ENCODE peak calls at places on chromosomes 4 and X, in eight cellular contexts. I is IMR-90, M is fibroblast of lung, N is GM23248, Y is HCT116, O is GM23338, R is mesenchymal stem cell, T is neuronal stem cell. X is an unnamed sample. For H3K27me3 and H3K4me1, the result is how much of the 10 kb centered on the place peaks cover.

GRCh38 chr4:127145001-127145400 is 487.8 kb upstream of the INTU start:
- DNase-seq in I (no peak), M (no peak), N (no peak), Y (no peak), O (no peak), R (no peak), T (no peak), X (no peak)

GRCh38 chrX:118370921-118371624 is 25.2 kb downstream of the WDR44 start:
- DNase-seq in I (peak), M (peak), N (peak), Y (no peak), O (no peak), R (peak), T (no peak), X (peak)

GRCh38 chr4:98786866-98787265 is 128.5 kb upstream of the TSPAN5 start:
- DNase-seq in I (peak), M (no peak), N (peak), Y (no peak), O (no peak), R (peak), T (no peak), X (no peak)

GRCh38 chr4:25032126-25032525 is 1.4 kb upstream of the LGI2 start:
- DNase-seq in I (peak), M (peak), N (peak), Y (no peak), O (no peak), R (no peak), T (no peak), X (no peak)

GRCh38 chr4:53651142-53651720 is 59.9 kb upstream of the LNX1 start:
- DNase-seq in I (peak), M (peak), N (no peak), Y (no peak), O (no peak), R (no peak), T (no peak), X (peak)

GRCh38 chr4:129384974-129385373 is 289.0 kb downstream of the C4orf33 start:
- DNase-seq in I (no peak), M (no peak), N (no peak), Y (no peak), O (no peak), R (no peak), T (no peak), X (no peak)

GRCh38 chr4:8247047-8247930 is 22.3 kb upstream of the HTRA3 start:
- DNase-seq in I (no peak), M (no peak), N (peak), Y (no peak), O (no peak), R (peak), T (no peak), X (peak)

GRCh38 chr4:15648600-15648999 is 6.6 kb downstream of the FBXL5 start:
- DNase-seq in I (no peak), M (no peak), N (no peak), Y (no peak), O (no peak), R (no peak), T (no peak), X (no peak)

GRCh38 chr4:88738714-88739366 is 41.2 kb upstream of the NAP1L5 start:
- DNase-seq in I (peak), M (no peak), N (no peak), Y (no peak), O (peak), R (no peak), T (no peak), X (no peak)

GRCh38 chrX:155179343-155179997 is 36.8 kb upstream of the VBP1 start:
- DNase-seq in I (no peak), M (no peak), N (no peak), Y (no peak), O (no peak), R (no peak), T (no peak), X (no peak)

GRCh38 chrX:68920541-68920940 is 91.7 kb downstream of the EFNB1 start:
- DNase-seq in I (no peak), M (no peak), N (no peak), Y (no peak), O (no peak), R (no peak), T (no peak), X (no peak)

GRCh38 chr4:4789462-4789861 is 70.0 kb upstream of the MSX1 start:
- DNase-seq in I (no peak), M (no peak), N (no peak), Y (no peak), O (no peak), R (no peak), T (no peak), X (no peak)

GRCh38 chrX:1592863-1593201 is 1.4 kb downstream of the AKAP17A start:
- DNase-seq in I (peak), M (no peak), N (peak), Y (no peak), O (no peak), R (no peak), T (no peak), X (peak)

GRCh38 chr4:17163156-17163555 is 264.7 kb upstream of the LDB2 start:
- DNase-seq in I (no peak), M (no peak), N (no peak), Y (no peak), O (no peak), R (no peak), T (no peak), X (no peak)

DNA sequence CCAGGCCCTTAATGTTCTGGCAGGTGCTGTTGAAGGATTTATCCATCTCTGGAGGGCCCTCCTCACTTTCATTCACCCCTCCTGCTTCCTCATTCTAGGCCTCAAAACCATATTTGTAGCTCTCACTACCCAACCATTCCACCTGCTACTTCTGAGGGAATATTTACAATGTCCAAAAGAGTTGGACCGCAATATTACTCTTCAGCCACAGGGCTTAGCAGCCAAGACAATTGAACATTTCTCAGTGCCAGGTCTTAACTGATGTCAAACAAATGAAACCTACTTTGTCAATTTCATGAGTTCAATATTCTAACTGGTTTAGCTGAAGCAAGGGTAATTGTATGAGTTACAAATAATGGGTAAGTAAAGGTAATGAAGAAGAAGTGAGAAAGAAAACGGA is 113.2 kb downstream of the ENOX2 start:
- DNase-seq in I (no peak), M (no peak), N (no peak), Y (no peak), O (no peak), R (no peak), T (no peak), X (no peak)
- H3K27me3 ChIP-seq in I (under half), M (under half), N (under half), Y (under half), O (under half), R (under half), T (under half), X (under half)

DNA sequence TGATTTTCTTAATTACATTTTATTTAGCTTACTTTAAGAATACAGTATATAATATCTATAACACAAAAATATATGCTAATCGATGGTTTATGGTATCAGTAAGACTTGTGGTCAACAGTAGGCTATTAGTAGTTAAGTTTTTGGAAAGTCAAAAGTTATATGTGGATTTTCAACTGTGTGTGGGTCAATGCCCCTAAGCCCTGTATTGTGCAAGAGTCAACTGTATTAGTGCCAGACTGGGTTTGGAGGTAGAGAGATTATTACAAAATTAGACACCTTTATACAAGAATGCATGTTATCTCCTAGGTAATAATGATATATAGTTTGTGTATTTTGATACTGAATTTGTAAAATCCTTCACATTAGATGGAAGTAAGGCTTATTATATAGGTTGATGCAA is 100.3 kb upstream of the PRR32 start:
- DNase-seq in I (no peak), M (no peak), N (no peak), Y (no peak), O (no peak), R (no peak), T (no peak), X (no peak)
- H2AFZ ChIP-seq in I (no peak), M (no peak), N (no peak), Y (no peak), O (no peak), R (no peak), T (no peak), X (no peak)

DNA sequence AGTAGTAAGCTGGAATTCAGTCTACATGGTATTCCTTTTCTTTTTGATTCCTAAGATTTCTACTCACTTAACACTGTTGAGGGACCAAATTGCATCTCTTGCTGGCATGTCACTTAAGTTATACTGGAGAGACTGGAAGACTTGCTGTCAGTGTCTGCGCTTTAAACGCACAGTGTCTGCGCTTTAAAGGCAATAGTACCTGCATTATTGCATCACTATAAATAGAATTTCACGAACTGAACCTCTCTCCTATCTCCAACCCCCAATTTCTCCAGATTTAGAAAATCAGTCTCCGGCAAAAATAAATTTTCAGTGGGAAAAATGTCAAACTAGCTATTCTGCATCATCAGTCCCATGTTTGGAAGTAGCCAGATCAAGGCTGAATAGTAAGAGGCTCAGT is 21.2 kb downstream of the SMAD1 start:
- DNase-seq in I (no peak), M (no peak), N (no peak), Y (no peak), O (no peak), R (no peak), T (no peak), X (no peak)
- H3K4me1 ChIP-seq in I (under half), M (under half), N (under half), Y (under half), O (under half), R (under half), T (under half), X (under half)

DNA sequence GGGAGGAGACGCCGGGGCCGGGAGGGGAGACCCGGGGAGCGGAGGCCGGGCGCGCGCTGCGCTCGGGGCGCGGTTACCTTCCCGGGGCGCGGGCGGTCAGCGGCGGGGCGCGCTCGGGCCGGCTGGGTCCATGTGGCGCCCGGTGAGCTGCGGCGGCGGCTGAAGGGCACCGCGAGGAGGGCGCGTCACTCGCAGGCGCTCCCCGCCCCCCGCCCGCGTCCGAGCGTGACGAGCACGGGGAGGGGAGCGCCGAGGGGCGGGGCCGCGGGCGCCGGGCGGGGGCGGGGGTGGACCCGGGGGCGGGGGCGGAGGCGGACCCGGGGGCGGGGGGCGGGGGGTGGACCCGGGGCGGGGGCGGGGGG is at the start of gene CPLX1:
- DNase-seq in I (no peak), M (no peak), N (peak), Y (no peak), O (peak), R (peak), T (no peak), X (peak)
- H3K27me3 ChIP-seq in I (half or more), M (under half), N (half or more), Y (under half), O (half or more), R (half or more), T (under half), X (half or more)

GRCh38 chr4:48785302-48785701 is 5.2 kb upstream of the FRYL start:
- DNase-seq in I (no peak), M (no peak), N (no peak), Y (no peak), O (no peak), R (no peak), T (no peak), X (no peak)

GRCh38 chr4:48779095-48779997 is 733 bp downstream of the FRYL start:
- DNase-seq in I (peak), M (peak), N (peak), Y (no peak), O (peak), R (peak), T (peak), X (peak)

GRCh38 chr4:48779998-48780866 is at the start of gene FRYL:
- DNase-seq in I (peak), M (peak), N (peak), Y (peak), O (peak), R (peak), T (peak), X (peak)

GRCh38 chr4:48780867-48781219 is 764 bp upstream of the FRYL start:
- DNase-seq in I (peak), M (peak), N (peak), Y (no peak), O (no peak), R (no peak), T (no peak), X (peak)

DNA sequence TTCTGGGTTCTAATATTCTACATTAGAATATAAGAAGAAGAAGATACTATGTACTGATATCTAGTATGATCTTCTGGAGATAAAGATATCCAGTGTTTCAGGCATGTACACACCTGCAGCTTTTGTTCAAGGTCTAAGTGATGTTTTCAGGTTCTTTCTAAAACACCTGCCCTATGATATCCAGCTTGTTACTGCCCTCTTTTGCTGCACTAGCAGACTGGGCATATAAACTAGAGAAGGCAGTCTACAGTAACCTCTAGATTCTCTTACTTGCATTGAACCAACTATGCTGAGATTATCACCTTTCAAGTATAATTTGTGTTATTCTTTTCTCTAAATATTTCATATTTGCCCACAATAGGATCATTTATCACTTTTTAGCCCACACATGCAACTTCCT is 1.9 kb upstream of the FRYL start:
- DNase-seq in I (no peak), M (no peak), N (no peak), Y (no peak), O (no peak), R (no peak), T (no peak), X (no peak)
- H2AFZ ChIP-seq in I (no peak), M (no peak), N (peak), Y (peak), O (peak), R (no peak), T (no peak), X (peak)

GRCh38 chr4:23920716-23921446 is 31.0 kb upstream of the PPARGC1A start:
- DNase-seq in I (no peak), M (no peak), N (no peak), Y (no peak), O (no peak), R (no peak), T (no peak), X (no peak)

GRCh38 chr4:23922535-23923115 is 32.8 kb upstream of the PPARGC1A start:
- DNase-seq in I (no peak), M (peak), N (no peak), Y (no peak), O (no peak), R (no peak), T (no peak), X (no peak)

GRCh38 chr4:23921993-23922392 is 32.1 kb upstream of the PPARGC1A start:
- DNase-seq in I (no peak), M (peak), N (no peak), Y (no peak), O (no peak), R (no peak), T (no peak), X (no peak)

GRCh38 chr4:23920296-23920695 is 30.4 kb upstream of the PPARGC1A start:
- DNase-seq in I (no peak), M (peak), N (no peak), Y (no peak), O (no peak), R (no peak), T (no peak), X (no peak)

DNA sequence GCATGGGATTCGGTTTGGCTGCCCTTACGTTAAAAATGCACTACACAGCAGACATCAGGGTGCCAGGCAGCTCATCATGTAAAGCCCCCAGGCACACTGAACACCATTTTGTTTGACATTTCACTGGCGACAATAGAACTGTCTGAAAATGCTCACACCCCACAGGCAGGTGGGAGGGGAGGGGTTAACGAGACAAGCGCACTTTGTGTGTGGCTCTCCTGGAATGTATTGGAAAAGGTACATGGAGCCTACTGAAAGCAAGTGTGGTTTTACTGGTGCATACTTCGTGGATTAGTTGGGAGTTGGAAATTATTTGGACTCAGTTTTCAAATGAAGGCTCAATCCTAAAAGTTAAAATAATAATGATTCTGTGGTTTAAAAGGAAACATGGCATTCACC is 31.6 kb upstream of the PPARGC1A start:
- DNase-seq in I (no peak), M (peak), N (no peak), Y (no peak), O (no peak), R (no peak), T (no peak), X (no peak)
- H3K4me1 ChIP-seq in I (under half), M (under half), N (under half), Y (under half), O (under half), R (under half), T (under half), X (under half)

GRCh38 chr4:107997794-107998193 is 8.1 kb downstream of the HADH start:
- DNase-seq in I (no peak), M (no peak), N (peak), Y (no peak), O (no peak), R (no peak), T (no peak), X (no peak)
- H3K27me3 ChIP-seq in I (under half), M (under half), N (under half), Y (under half), O (under half), R (under half), T (under half), X (under half)

DNA sequence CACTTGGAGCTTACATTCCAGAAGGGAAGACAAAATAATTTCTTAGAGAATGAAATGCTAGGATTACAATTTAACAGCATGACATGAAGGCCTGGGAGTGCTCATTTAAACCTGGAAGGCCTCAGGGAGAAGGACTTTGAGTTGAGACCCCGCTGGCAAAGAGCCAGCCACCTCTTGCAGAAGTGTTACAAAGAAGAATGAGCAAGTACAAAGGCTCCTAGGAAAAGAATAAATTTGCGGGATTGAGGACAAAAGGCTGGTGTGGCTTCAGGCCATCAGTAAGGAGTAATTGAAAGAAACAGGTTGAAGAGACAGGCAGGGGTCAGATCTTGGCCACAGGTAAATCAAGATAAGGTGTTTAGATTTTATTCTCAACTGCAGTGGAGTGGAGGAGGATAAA is 3.1 kb upstream of the ELOVL6 start:
- DNase-seq in I (no peak), M (no peak), N (no peak), Y (no peak), O (no peak), R (no peak), T (no peak), X (no peak)
- H2AFZ ChIP-seq in I (no peak), M (no peak), N (no peak), Y (no peak), O (peak), R (no peak), T (no peak), X (no peak)